ENCODE peak calls at places on chromosomes 3 and 15, in ten cellular contexts. K, I, A, X, U, L, V, Q, C and N are unnamed samples.
A peak's percentile ranks its signal among the peaks of the same experiment; 100 is the strongest.

GRCh38 chr15:62900071-62900812 is 142.3 kb upstream of the TPM1 start:
- DNase-seq in K (no peak), I (no peak), A (no peak), X (no peak), U (no peak), L (no peak), V (no peak), Q (no peak), C (no peak), N (no peak)

GRCh38 chr3:53804697-53805462 is 41.3 kb downstream of the CHDH start:
- DNase-seq in K (peak; percentile 45), I (no peak), A (no peak), X (no peak), U (no peak), L (no peak), V (no peak), Q (no peak), C (no peak), N (no peak)

GRCh38 chr15:38647683-38648082 is 83.1 kb upstream of the RASGRP1 start:
- DNase-seq in K (no peak), I (no peak), A (no peak), X (no peak), U (no peak), L (no peak), V (no peak), Q (no peak), C (no peak), N (no peak)

GRCh38 chr3:177519588-177519987 is 322.3 kb upstream of the TBL1XR1 start:
- DNase-seq in K (no peak), I (no peak), A (no peak), X (no peak), U (no peak), L (no peak), V (no peak), Q (no peak), C (no peak), N (no peak)

GRCh38 chr3:9809239-9809614 is 835 bp upstream of the TTLL3 start:
- DNase-seq in K (no peak), I (no peak), A (no peak), X (no peak), U (no peak), L (no peak), V (no peak), Q (no peak), C (peak; percentile 49), N (no peak)

GRCh38 chr3:179181021-179181472 is 32.9 kb downstream of the PIK3CA start:
- DNase-seq in K (no peak), I (no peak), A (no peak), X (no peak), U (no peak), L (no peak), V (peak; percentile 23), Q (no peak), C (no peak), N (peak; percentile 65)

GRCh38 chr3:109257269-109257668 is 59.0 kb downstream of the DPPA2 start:
- DNase-seq in K (no peak), I (no peak), A (no peak), X (no peak), U (no peak), L (no peak), V (no peak), Q (peak; percentile 12), C (no peak), N (peak; percentile 18)

GRCh38 chr3:39275963-39276593 is 3.8 kb downstream of the CX3CR1 start:
- DNase-seq in K (no peak), I (no peak), A (no peak), X (no peak), U (no peak), L (no peak), V (no peak), Q (no peak), C (no peak), N (no peak)

GRCh38 chr3:175477651-175478224 is 618.6 kb downstream of the NAALADL2 start:
- DNase-seq in K (no peak), I (no peak), A (no peak), X (no peak), U (no peak), L (no peak), V (peak; percentile 63), Q (no peak), C (no peak), N (no peak)

GRCh38 chr15:56160966-56161365 is 82.7 kb downstream of the RFX7 start:
- DNase-seq in K (no peak), I (no peak), A (no peak), X (no peak), U (no peak), L (no peak), V (no peak), Q (no peak), C (no peak), N (no peak)

GRCh38 chr3:64501298-64501906 is 186.4 kb downstream of the ADAMTS9 start:
- DNase-seq in K (no peak), I (no peak), A (no peak), X (no peak), U (no peak), L (no peak), V (no peak), Q (no peak), C (no peak), N (no peak)

GRCh38 chr3:107897471-107898180 is 193.2 kb downstream of the CD47 start:
- DNase-seq in K (no peak), I (peak; percentile 28), A (no peak), X (no peak), U (no peak), L (no peak), V (no peak), Q (no peak), C (no peak), N (peak; percentile 10)

GRCh38 chr3:101509811-101510210 is 3.2 kb downstream of the SENP7 start:
- DNase-seq in K (no peak), I (no peak), A (no peak), X (no peak), U (no peak), L (no peak), V (no peak), Q (no peak), C (no peak), N (no peak)

GRCh38 chr3:66885326-66886000 is 112.6 kb upstream of the KBTBD8 start:
- DNase-seq in K (no peak), I (no peak), A (no peak), X (no peak), U (no peak), L (no peak), V (no peak), Q (peak; percentile 80), C (no peak), N (no peak)

GRCh38 chr15:98856540-98856907 is 151.1 kb downstream of the PGPEP1L start:
- DNase-seq in K (no peak), I (no peak), A (no peak), X (no peak), U (no peak), L (no peak), V (no peak), Q (no peak), C (no peak), N (peak; percentile 74)

GRCh38 chr3:188316723-188317070 is 162.7 kb downstream of the LPP start:
- DNase-seq in K (no peak), I (no peak), A (no peak), X (no peak), U (no peak), L (no peak), V (no peak), Q (no peak), C (no peak), N (no peak)

GRCh38 chr3:180382781-180383180 is 219.2 kb upstream of the TTC14 start:
- DNase-seq in K (no peak), I (no peak), A (no peak), X (no peak), U (no peak), L (no peak), V (no peak), Q (no peak), C (no peak), N (no peak)

GRCh38 chr15:39468341-39468740 is 112.5 kb upstream of the THBS1 start:
- DNase-seq in K (no peak), I (no peak), A (no peak), X (no peak), U (no peak), L (no peak), V (no peak), Q (no peak), C (no peak), N (no peak)

GRCh38 chr3:175301741-175302140 is 442.6 kb downstream of the NAALADL2 start:
- DNase-seq in K (no peak), I (no peak), A (no peak), X (no peak), U (no peak), L (no peak), V (no peak), Q (no peak), C (no peak), N (no peak)

GRCh38 chr3:158781859-158782258 is 20.0 kb upstream of the MFSD1 start:
- DNase-seq in K (no peak), I (no peak), A (no peak), X (no peak), U (no peak), L (no peak), V (no peak), Q (no peak), C (no peak), N (no peak)

GRCh38 chr15:64443747-64444621 is 16.4 kb upstream of the ZNF609 start:
- DNase-seq in K (no peak), I (no peak), A (no peak), X (no peak), U (no peak), L (no peak), V (no peak), Q (peak; percentile 69), C (no peak), N (no peak)

GRCh38 chr3:112634786-112635541 is 6.0 kb downstream of the CCDC80 start:
- DNase-seq in K (no peak), I (no peak), A (no peak), X (no peak), U (no peak), L (no peak), V (no peak), Q (no peak), C (no peak), N (no peak)

GRCh38 chr3:106338582-106339219 is 469.9 kb upstream of the CBLB start:
- DNase-seq in K (no peak), I (no peak), A (no peak), X (no peak), U (no peak), L (no peak), V (no peak), Q (no peak), C (no peak), N (no peak)

GRCh38 chr3:66107855-66108254 is 69.1 kb upstream of the MAGI1 start:
- DNase-seq in K (no peak), I (no peak), A (no peak), X (no peak), U (no peak), L (no peak), V (no peak), Q (no peak), C (no peak), N (no peak)

GRCh38 chr3:72041531-72041930 is 256.6 kb upstream of the PROK2 start:
- DNase-seq in K (no peak), I (no peak), A (no peak), X (no peak), U (no peak), L (peak; percentile 12), V (peak; percentile 75), Q (no peak), C (peak; percentile 12), N (no peak)

GRCh38 chr3:47792699-47793098 is 10.2 kb upstream of the DHX30 start:
- DNase-seq in K (no peak), I (no peak), A (no peak), X (no peak), U (no peak), L (no peak), V (no peak), Q (no peak), C (no peak), N (no peak)

GRCh38 chr3:56829543-56829942 is 27.8 kb upstream of the ARHGEF3 start:
- DNase-seq in K (no peak), I (no peak), A (no peak), X (no peak), U (no peak), L (no peak), V (no peak), Q (no peak), C (no peak), N (no peak)

GRCh38 chr3:184338538-184338945 is 1.1 kb downstream of the FAM131A start:
- DNase-seq in K (peak; percentile 75), I (peak; percentile 84), A (peak; percentile 28), X (no peak), U (no peak), L (peak; percentile 77), V (peak; percentile 60), Q (no peak), C (peak; percentile 66), N (no peak)